ENCODE peak calls at places on chromosomes 7 and 10, in eight cellular contexts. L is ureter, Y is A172, G is Ammon's horn, Z is T1000, J is Right ventricle myocardium superior, D is hypothalamus, N is AG08396. H is an unnamed sample.

GRCh38 chr7:5594616-5595544 is 171.2 kb upstream of the TNRC18 start:
- DNase-seq in L (no peak), Y (peak; percentile 81), G (no peak), Z (no peak), J (peak; percentile 54), D (no peak), N (peak; percentile 57), H (peak; percentile 89)

GRCh38 chr7:45198986-45199385 is 41.4 kb downstream of the RAMP3 start:
- DNase-seq in L (no peak), Y (no peak), G (no peak), Z (no peak), J (no peak), D (no peak), N (no peak), H (no peak)

GRCh38 chr10:116626815-116627214 is 6.1 kb downstream of the PNLIPRP2 start:
- DNase-seq in L (no peak), Y (no peak), G (no peak), Z (no peak), J (no peak), D (no peak), N (no peak), H (no peak)

GRCh38 chr10:109178576-109178975 is 744.7 kb downstream of the XPNPEP1 start:
- DNase-seq in L (no peak), Y (no peak), G (no peak), Z (no peak), J (no peak), D (no peak), N (no peak), H (no peak)

GRCh38 chr10:58781873-58782488 is 269.3 kb downstream of the BICC1 start:
- DNase-seq in L (no peak), Y (peak; percentile 19), G (peak; percentile 64), Z (no peak), J (no peak), D (peak; percentile 20), N (peak; percentile 24), H (peak; percentile 54)

GRCh38 chr10:126384269-126384873 is 3.9 kb downstream of the ADAM12 start:
- DNase-seq in L (no peak), Y (peak; percentile 81), G (no peak), Z (peak; percentile 19), J (no peak), D (no peak), N (peak; percentile 45), H (peak; percentile 9)

GRCh38 chr7:125061776-125062397 is 132.3 kb upstream of the POT1 start:
- DNase-seq in L (no peak), Y (peak; percentile 69), G (peak; percentile 59), Z (no peak), J (no peak), D (no peak), N (no peak), H (peak; percentile 91)

GRCh38 chr7:139186146-139186545 is 44.9 kb upstream of the UBN2 start:
- DNase-seq in L (no peak), Y (no peak), G (no peak), Z (no peak), J (no peak), D (no peak), N (no peak), H (no peak)

GRCh38 chr10:86355571-86356038 is 11.0 kb downstream of the GRID1 start:
- DNase-seq in L (no peak), Y (no peak), G (peak; percentile 97), Z (no peak), J (peak; percentile 75), D (peak; percentile 92), N (no peak), H (no peak)

GRCh38 chr7:44524811-44525388 is 16.2 kb downstream of the NPC1L1 start:
- DNase-seq in L (no peak), Y (no peak), G (no peak), Z (no peak), J (no peak), D (no peak), N (no peak), H (no peak)

GRCh38 chr7:37054631-37055300 is 330.5 kb upstream of the AOAH start:
- DNase-seq in L (no peak), Y (peak; percentile 79), G (no peak), Z (no peak), J (no peak), D (no peak), N (peak; percentile 18), H (no peak)

GRCh38 chr7:34107306-34107705 is 202.0 kb downstream of the BMPER start:
- DNase-seq in L (no peak), Y (peak; percentile 22), G (no peak), Z (no peak), J (no peak), D (no peak), N (peak; percentile 19), H (no peak)

GRCh38 chr7:3378390-3379120 is 77.5 kb downstream of the SDK1 start:
- DNase-seq in L (no peak), Y (no peak), G (no peak), Z (no peak), J (no peak), D (no peak), N (no peak), H (no peak)

GRCh38 chr10:17536221-17536620 is 81.0 kb downstream of the HACD1 start:
- DNase-seq in L (no peak), Y (no peak), G (no peak), Z (no peak), J (no peak), D (no peak), N (no peak), H (no peak)

GRCh38 chr10:132118366-132118765 is 52.6 kb downstream of the JAKMIP3 start:
- DNase-seq in L (no peak), Y (no peak), G (no peak), Z (no peak), J (no peak), D (no peak), N (no peak), H (no peak)

GRCh38 chr10:35182631-35183510 is 56.2 kb downstream of the CREM start:
- DNase-seq in L (no peak), Y (no peak), G (no peak), Z (no peak), J (no peak), D (no peak), N (no peak), H (no peak)

GRCh38 chr10:28996947-28997551 is 291.8 kb upstream of the LYZL1 start:
- DNase-seq in L (no peak), Y (peak; percentile 33), G (no peak), Z (no peak), J (no peak), D (no peak), N (no peak), H (no peak)

GRCh38 chr10:101292194-101293006 is 61.6 kb upstream of the BTRC start:
- DNase-seq in L (no peak), Y (no peak), G (peak; percentile 75), Z (no peak), J (no peak), D (peak; percentile 19), N (peak; percentile 49), H (no peak)

GRCh38 chr7:92404170-92404614 is 43.1 kb upstream of the GATAD1 start:
- DNase-seq in L (no peak), Y (no peak), G (no peak), Z (no peak), J (no peak), D (no peak), N (no peak), H (no peak)

GRCh38 chr7:117110480-117111315 is 157.4 kb downstream of the ST7 start:
- DNase-seq in L (no peak), Y (no peak), G (no peak), Z (no peak), J (no peak), D (no peak), N (no peak), H (no peak)

H was measured in RKO.